ENCODE peak calls at places on chromosomes 6 and 20, in ten cellular contexts. Z is nephron progenitor cell, S is cardiac fibroblast, B is epithelial cell of esophagus, F is cardiac muscle cell, M is astrocyte of the cerebellum, J is OCI-LY7, G is AG04450, R is hepatocyte, K is PC-9. L is an unnamed sample.
A peak's percentile ranks its signal among the peaks of the same experiment; 100 is the strongest.

GRCh38 chr20:31860431-31861345 is 9.6 kb downstream of the DUSP15 start:
- DNase-seq in G (no peak), B (peak; percentile 64), S (peak; percentile 61), Z (peak; percentile 58), K (peak; percentile 29), M (no peak), R (peak; percentile 63), J (peak; percentile 55), F (peak; percentile 55), L (no peak)

GRCh38 chr20:1383621-1384404 is 9.0 kb downstream of the FKBP1A start:
- DNase-seq in B (no peak), S (no peak), M (no peak), G (no peak), F (no peak), Z (no peak), J (no peak), R (peak; percentile 35), K (no peak), L (no peak)

GRCh38 chr20:14879839-14880238 is 542.4 kb upstream of the FLRT3 start:
- DNase-seq in J (no peak), M (no peak), K (no peak), R (no peak), G (no peak), F (no peak), S (no peak), Z (no peak), B (no peak), L (no peak)

GRCh38 chr20:58086763-58087566 is 141.5 kb downstream of the ANKRD60 start:
- DNase-seq in J (peak; percentile 42), B (peak; percentile 66), R (peak; percentile 64), G (no peak), S (peak; percentile 49), M (no peak), Z (peak; percentile 55), K (peak; percentile 52), F (peak; percentile 69), L (peak; percentile 53)

GRCh38 chr20:25041813-25042530 is 16.0 kb downstream of the ACSS1 start:
- DNase-seq in F (no peak), J (no peak), K (no peak), Z (no peak), B (no peak), S (no peak), M (no peak), G (no peak), R (no peak), L (no peak)

GRCh38 chr6:93654548-93654947 is 235.2 kb upstream of the EPHA7 start:
- DNase-seq in M (no peak), B (no peak), K (no peak), F (no peak), R (no peak), Z (no peak), J (no peak), S (no peak), G (no peak), L (no peak)

GRCh38 chr6:119979862-119980261 is 630.3 kb upstream of the MAN1A1 start:
- DNase-seq in Z (no peak), G (no peak), K (no peak), R (no peak), B (peak; percentile 37), S (peak; percentile 29), J (peak; percentile 34), M (no peak), F (peak; percentile 22), L (no peak)

GRCh38 chr6:17551383-17551958 is 48.6 kb upstream of the FAM8A1 start:
- DNase-seq in J (no peak), F (no peak), B (no peak), Z (no peak), M (no peak), S (no peak), K (no peak), R (no peak), G (no peak), L (no peak)

GRCh38 chr20:7859371-7859802 is 80.9 kb downstream of the HAO1 start:
- DNase-seq in R (peak; percentile 62), B (peak; percentile 82), K (no peak), Z (peak; percentile 14), S (peak; percentile 89), J (peak; percentile 78), G (no peak), M (peak; percentile 57), F (peak; percentile 81), L (peak; percentile 4)

GRCh38 chr6:15317934-15318902 is 72.3 kb downstream of the JARID2 start:
- DNase-seq in J (no peak), B (no peak), Z (no peak), R (no peak), K (no peak), S (peak; percentile 21), M (no peak), G (no peak), F (no peak), L (peak; percentile 18)

GRCh38 chr6:138833819-138834539 is 38.1 kb downstream of the ECT2L start:
- DNase-seq in F (peak; percentile 95), B (no peak), G (no peak), R (no peak), Z (no peak), M (peak; percentile 37), K (no peak), S (no peak), J (no peak), L (no peak)

GRCh38 chr6:16623029-16623653 is 138.1 kb downstream of the ATXN1 start:
- DNase-seq in B (no peak), M (peak; percentile 5), R (no peak), G (no peak), S (peak; percentile 42), K (no peak), Z (no peak), J (no peak), F (peak; percentile 16), L (no peak)

DNA sequence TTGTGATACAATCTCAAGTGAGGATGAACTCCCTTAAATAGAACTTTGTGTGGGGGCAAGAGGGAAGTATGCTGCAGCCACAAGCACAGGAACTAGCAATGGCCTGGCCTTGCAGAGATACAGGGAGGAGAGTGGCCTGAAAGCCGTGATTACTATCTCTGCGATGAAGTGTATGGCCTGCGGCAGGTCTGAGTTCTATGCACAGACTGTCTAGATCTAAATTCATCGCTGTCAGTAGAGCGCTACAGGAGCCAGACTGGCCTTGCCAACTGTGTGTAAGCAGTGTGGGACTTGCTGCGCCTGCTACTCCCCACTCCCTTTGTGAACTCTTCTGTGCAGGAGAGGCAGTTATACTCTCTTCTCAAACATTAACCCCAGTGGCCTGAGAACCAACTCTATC is 997.0 kb downstream of the GRIK2 start:
- DNase-seq in Z (no peak), B (no peak), R (no peak), M (no peak), S (no peak), K (no peak), G (no peak), J (no peak), F (no peak), L (no peak)
- TF ChIP-seq CTCF in Z (no peak), B (no peak), R (no peak), M (no peak), S (no peak), K (no peak), G (no peak), J (no peak), F (no peak), L (no peak)

GRCh38 chr20:37941332-37941731 is 38.4 kb downstream of the VSTM2L start:
- DNase-seq in B (no peak), K (no peak), F (no peak), M (no peak), G (no peak), R (no peak), J (no peak), S (no peak), Z (no peak), L (no peak)
- TF ChIP-seq CTCF in B (no peak), K (no peak), F (peak; percentile 27), M (no peak), G (peak; percentile 28), R (peak; percentile 3), J (peak; percentile 51), S (no peak), Z (no peak), L (peak; percentile 23)

DNA sequence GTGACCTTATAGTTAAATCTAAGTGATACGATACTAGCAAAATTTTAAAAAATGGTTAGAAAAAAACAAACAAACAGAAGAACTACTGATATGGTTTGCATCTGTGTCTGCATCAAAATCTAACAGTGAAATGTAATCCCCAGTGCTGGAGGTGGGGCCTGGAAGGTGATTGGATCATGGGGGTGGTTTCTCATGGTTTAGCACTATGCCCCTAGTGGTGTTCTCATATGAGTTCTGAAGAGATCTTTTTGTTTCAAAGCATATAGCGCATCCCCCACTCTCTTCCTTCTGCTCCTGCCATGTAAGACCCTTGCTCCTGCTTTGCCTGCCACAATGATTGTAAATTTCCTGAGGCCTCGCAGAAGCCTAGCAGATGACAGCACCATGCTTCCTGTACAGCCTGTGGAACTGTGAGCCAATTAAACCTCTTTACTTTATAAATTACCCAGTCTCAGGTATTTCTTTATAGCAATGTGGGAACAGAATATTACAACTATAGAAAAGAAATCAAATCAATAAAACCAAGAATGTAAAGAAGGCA is 5.4 kb downstream of the FBXL4 start:
- DNase-seq in Z (no peak), K (no peak), G (no peak), J (no peak), M (no peak), S (no peak), B (no peak), F (no peak), R (no peak), L (no peak)
- TF ChIP-seq CTCF in Z (no peak), K (no peak), G (peak; percentile 3), J (peak; percentile 37), M (no peak), S (no peak), B (no peak), F (no peak), R (no peak), L (peak; percentile 15)

GRCh38 chr6:31710490-31711219 is 4.0 kb downstream of the LY6G6F start:
- DNase-seq in Z (no peak), R (no peak), M (no peak), B (no peak), F (no peak), G (no peak), K (no peak), S (no peak), J (no peak), L (no peak)

GRCh38 chr6:31711233-31711632 is 3.9 kb upstream of the LY6G6D start:
- DNase-seq in B (peak; percentile 21), S (no peak), K (no peak), J (no peak), R (no peak), F (no peak), M (no peak), G (no peak), Z (no peak), L (no peak)

GRCh38 chr6:31708224-31708623 is 1.6 kb downstream of the LY6G6F start:
- DNase-seq in S (no peak), B (no peak), G (no peak), J (no peak), M (no peak), K (no peak), F (no peak), Z (no peak), R (no peak), L (no peak)

GRCh38 chr6:31706599-31706998 is at the start of gene LY6G6F:
- DNase-seq in J (no peak), G (no peak), B (no peak), R (no peak), K (no peak), M (no peak), S (no peak), F (peak; percentile 62), Z (no peak), L (no peak)

DNA sequence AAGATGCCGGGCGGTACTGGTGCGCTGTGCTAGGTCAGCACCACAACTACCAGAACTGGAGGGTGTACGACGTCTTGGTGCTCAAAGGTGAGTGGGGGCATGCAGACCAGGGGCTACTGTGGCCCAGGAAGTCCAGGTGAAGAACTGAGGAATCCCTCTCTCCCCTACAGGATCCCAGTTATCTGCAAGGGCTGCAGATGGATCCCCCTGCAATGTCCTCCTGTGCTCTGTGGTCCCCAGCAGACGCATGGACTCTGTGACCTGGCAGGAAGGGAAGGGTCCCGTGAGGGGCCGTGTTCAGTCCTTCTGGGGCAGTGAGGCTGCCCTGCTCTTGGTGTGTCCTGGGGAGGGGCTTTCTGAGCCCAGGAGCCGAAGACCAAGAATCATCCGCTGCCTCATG is 1.0 kb downstream of the LY6G6F start:
- DNase-seq in G (no peak), M (no peak), J (no peak), Z (no peak), K (no peak), F (no peak), R (no peak), B (no peak), S (no peak), L (no peak)
- TF ChIP-seq CTCF in G (no peak), M (no peak), J (no peak), Z (no peak), K (no peak), F (no peak), R (no peak), B (no peak), S (no peak), L (no peak)